ENCODE peak calls at places on chromosome 12, in six cellular contexts. B is ovary, S is prostate gland, C is A549, G is body of pancreas, Q is breast epithelium. P is an unnamed sample.

GRCh38 chr12:4293942-4294505 is 20.5 kb downstream of the CCND2 start:
- DNase-seq in B (no peak), S (no peak), C (no peak), G (no peak), Q (no peak), P (no peak)

GRCh38 chr12:64669270-64669842 is 59.1 kb downstream of the RASSF3 start:
- DNase-seq in B (peak; percentile 69), S (no peak), C (no peak), G (peak; percentile 29), Q (no peak), P (no peak)

GRCh38 chr12:106978035-106978800 is 8.7 kb downstream of the MTERF2 start:
- DNase-seq in B (peak; percentile 70), S (peak; percentile 52), C (no peak), G (peak; percentile 58), Q (no peak), P (peak; percentile 72)

GRCh38 chr12:84413656-84414055 is 498.9 kb downstream of the SLC6A15 start:
- DNase-seq in B (no peak), S (no peak), C (no peak), G (no peak), Q (no peak), P (no peak)

GRCh38 chr12:45369065-45369464 is 153.2 kb downstream of the ANO6 start:
- DNase-seq in B (no peak), S (no peak), C (no peak), G (no peak), Q (no peak), P (no peak)

GRCh38 chr12:128867466-128867865 is 14.2 kb downstream of the GLT1D1 start:
- DNase-seq in B (no peak), S (no peak), C (no peak), G (no peak), Q (no peak), P (no peak)

GRCh38 chr12:62640910-62641448 is 174.4 kb downstream of the MON2 start:
- DNase-seq in B (no peak), S (no peak), C (no peak), G (no peak), Q (no peak), P (no peak)

GRCh38 chr12:43805149-43805856 is 814 bp downstream of the TWF1 start:
- DNase-seq in B (no peak), S (peak; percentile 8), C (peak; percentile 5), G (no peak), Q (no peak), P (no peak)

GRCh38 chr12:76020281-76020680 is 11.3 kb downstream of the PHLDA1 start:
- DNase-seq in B (no peak), S (peak; percentile 14), C (peak; percentile 39), G (no peak), Q (peak; percentile 56), P (no peak)

GRCh38 chr12:15693233-15693911 is 95.8 kb downstream of the EPS8 start:
- DNase-seq in B (no peak), S (no peak), C (no peak), G (no peak), Q (no peak), P (no peak)

GRCh38 chr12:66594688-66595087 is 84.2 kb downstream of the GRIP1 start:
- DNase-seq in B (no peak), S (no peak), C (no peak), G (no peak), Q (no peak), P (no peak)

GRCh38 chr12:4857472-4858291 is 52.0 kb upstream of the KCNA1 start:
- DNase-seq in B (peak; percentile 38), S (peak; percentile 54), C (peak; percentile 63), G (peak; percentile 76), Q (peak; percentile 67), P (peak; percentile 81)

GRCh38 chr12:104234926-104235499 is 19.4 kb downstream of the TXNRD1 start:
- DNase-seq in B (no peak), S (no peak), C (no peak), G (no peak), Q (no peak), P (no peak)

GRCh38 chr12:75208851-75209781 is 523 bp downstream of the KCNC2 start:
- DNase-seq in B (no peak), S (no peak), C (no peak), G (no peak), Q (no peak), P (no peak)

GRCh38 chr12:114976361-114976760 is 292.4 kb upstream of the TBX3 start:
- DNase-seq in B (no peak), S (no peak), C (no peak), G (no peak), Q (no peak), P (no peak)

GRCh38 chr12:22856120-22856699 is 231.2 kb downstream of the ETNK1 start:
- DNase-seq in B (no peak), S (no peak), C (peak; percentile 8), G (no peak), Q (no peak), P (no peak)

GRCh38 chr12:69343357-69343756 is 4.8 kb upstream of the LYZ start:
- DNase-seq in B (no peak), S (no peak), C (no peak), G (no peak), Q (no peak), P (no peak)

GRCh38 chr12:106251636-106252035 is 3.8 kb upstream of the CKAP4 start:
- DNase-seq in B (no peak), S (no peak), C (no peak), G (no peak), Q (no peak), P (no peak)

GRCh38 chr12:82209533-82209932 is 148.7 kb downstream of the CCDC59 start:
- DNase-seq in B (no peak), S (no peak), C (no peak), G (no peak), Q (no peak), P (no peak)

GRCh38 chr12:50055831-50056628 is 1.4 kb upstream of the ASIC1 start:
- DNase-seq in B (no peak), S (peak; percentile 20), C (peak; percentile 85), G (peak; percentile 34), Q (no peak), P (peak; percentile 51)

DNA sequence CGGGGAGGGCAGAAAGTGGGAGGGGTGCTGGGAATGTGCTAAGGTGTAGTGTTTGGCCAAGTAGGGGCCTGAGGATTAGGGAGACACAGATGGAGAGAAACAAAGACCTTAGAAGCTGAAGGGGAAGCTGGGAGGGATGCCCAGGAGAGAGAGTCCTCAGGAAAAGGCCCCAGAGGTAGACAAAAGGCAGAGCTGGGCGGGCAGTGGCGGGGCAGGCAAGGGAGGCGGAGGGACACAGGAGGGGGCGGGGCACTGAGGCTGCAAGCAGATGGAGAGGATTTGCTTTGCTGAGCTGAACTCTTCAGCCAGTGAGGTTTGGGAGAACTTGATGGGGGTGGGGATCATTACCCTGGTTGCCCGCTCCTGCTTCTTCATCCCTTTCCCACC is 2.8 kb downstream of the PTMS start:
- DNase-seq in B (peak; percentile 66), S (peak; percentile 71), C (no peak), G (no peak), Q (no peak), P (peak; percentile 53)
- H3K27ac ChIP-seq in B (peak overlapping the region; percentile 91), S (peak overlapping the region; percentile 92), C (peak overlapping the region; percentile 94), G (no peak overlapping the region), Q (peak overlapping the region; percentile 95), P (peak overlapping the region; percentile 96)

GRCh38 chr12:48957141-48958048 is at the start of gene ARF3:
- DNase-seq in B (peak; percentile 92), S (peak; percentile 94), C (peak; percentile 96), G (peak; percentile 95), Q (peak; percentile 94), P (peak; percentile 82)
- TF ChIP-seq POLR2A in B (peak; percentile 45), S (peak; percentile 78), C (peak; percentile 68), G (peak; percentile 51), Q (peak; percentile 63), P (no peak)

GRCh38 chr12:131732996-131733615 is 22.2 kb downstream of the SFSWAP start:
- DNase-seq in B (no peak), S (no peak), C (no peak), G (no peak), Q (no peak), P (no peak)
- H3K27ac ChIP-seq in B (no peak overlapping the region), S (no peak overlapping the region), C (no peak overlapping the region), G (no peak overlapping the region), Q (no peak overlapping the region), P (no peak overlapping the region)

GRCh38 chr12:54050479-54050805 is 3.2 kb upstream of the HOXC4 start:
- DNase-seq in B (no peak), S (no peak), C (no peak), G (no peak), Q (no peak), P (no peak)
- TF ChIP-seq POLR2A in B (no peak), S (no peak), C (no peak), G (no peak), Q (no peak), P (no peak)

DNA sequence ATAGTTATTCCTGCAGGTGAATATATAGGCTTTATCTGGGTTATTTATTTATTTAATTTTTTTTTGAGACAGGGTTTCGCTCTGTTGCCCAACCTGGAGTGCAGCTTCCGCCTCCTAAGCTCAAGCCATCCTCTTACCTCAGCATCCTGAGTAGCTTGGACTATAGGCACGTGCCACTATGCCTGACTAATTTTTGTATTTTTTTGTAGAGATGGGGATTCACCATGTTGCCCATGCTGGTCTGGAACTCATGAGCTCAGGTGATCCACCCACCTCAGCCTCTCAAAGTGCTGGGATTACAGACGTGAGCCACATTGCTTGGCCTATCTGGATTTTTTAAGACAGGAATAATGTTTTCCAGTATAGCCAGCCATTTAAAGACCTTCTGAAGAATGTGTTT is 2.0 kb downstream of the RAN start:
- DNase-seq in B (no peak), S (no peak), C (no peak), G (no peak), Q (no peak), P (no peak)
- H3K27ac ChIP-seq in B (no peak overlapping the region), S (no peak overlapping the region), C (peak overlapping the region; percentile 100), G (no peak overlapping the region), Q (no peak overlapping the region), P (peak overlapping the region; percentile 95)

P was measured in tibial nerve.